ENCODE peak calls at places on chromosomes 16 and 17, in eight cellular contexts. A is effector CD4-positive, alpha-beta T cell; H is NCI-H69; G is kidney glomerular epithelial cell; P is adrenal gland; V is M059J; I is anterior cingulate cortex; Z is lower leg skin. J is an unnamed sample.

GRCh38 chr16:84992700-84993075 is 18.6 kb downstream of the ZDHHC7 start:
- DNase-seq in A (no peak), H (no peak), G (no peak), P (no peak), V (no peak), I (no peak), Z (no peak), J (no peak)

GRCh38 chr17:72346306-72346705 is 225.5 kb downstream of the SOX9 start:
- DNase-seq in A (no peak), H (peak; percentile 67), G (no peak), P (no peak), V (no peak), I (no peak), Z (no peak), J (no peak)

GRCh38 chr16:60318486-60318885 is 1584.4 kb upstream of the GOT2 start:
- DNase-seq in A (no peak), H (no peak), G (no peak), P (no peak), V (peak; percentile 32), I (no peak), Z (no peak), J (no peak)

GRCh38 chr16:65884018-65884417 is 482.5 kb upstream of the CDH5 start:
- DNase-seq in A (no peak), H (no peak), G (no peak), P (no peak), V (peak; percentile 65), I (no peak), Z (no peak), J (no peak)

GRCh38 chr17:3710951-3711383 is 12.7 kb upstream of the HASPIN start:
- DNase-seq in A (peak; percentile 65), H (no peak), G (no peak), P (no peak), V (peak; percentile 68), I (no peak), Z (no peak), J (no peak)

GRCh38 chr17:15306406-15306970 is 34.9 kb downstream of the TEKT3 start:
- DNase-seq in A (no peak), H (no peak), G (no peak), P (no peak), V (no peak), I (no peak), Z (no peak), J (no peak)

GRCh38 chr17:49148171-49148570 is 15.6 kb downstream of the B4GALNT2 start:
- DNase-seq in A (no peak), H (no peak), G (no peak), P (no peak), V (peak; percentile 61), I (no peak), Z (no peak), J (no peak)

GRCh38 chr17:69305177-69305576 is 21.8 kb downstream of the ABCA5 start:
- DNase-seq in A (no peak), H (no peak), G (no peak), P (no peak), V (no peak), I (no peak), Z (no peak), J (no peak)

GRCh38 chr17:8435245-8436168 is at the start of gene NDEL1:
- DNase-seq in A (peak; percentile 100), H (peak; percentile 95), G (peak; percentile 82), P (peak; percentile 99), V (peak; percentile 95), I (peak; percentile 87), Z (peak; percentile 98), J (peak; percentile 99)

GRCh38 chr17:40556884-40557414 is 8.3 kb downstream of the CCR7 start:
- DNase-seq in A (no peak), H (peak; percentile 9), G (no peak), P (peak; percentile 37), V (no peak), I (no peak), Z (no peak), J (peak; percentile 33)

GRCh38 chr16:88883946-88884345 is 17.5 kb upstream of the PABPN1L start:
- DNase-seq in A (no peak), H (no peak), G (no peak), P (no peak), V (no peak), I (no peak), Z (no peak), J (no peak)

GRCh38 chr16:65318138-65318537 is 196.3 kb upstream of the CDH11 start:
- DNase-seq in A (no peak), H (no peak), G (no peak), P (no peak), V (peak; percentile 51), I (no peak), Z (no peak), J (peak; percentile 92)

GRCh38 chr16:2526135-2526534 is 5.1 kb downstream of the CEMP1 start:
- DNase-seq in A (no peak), H (no peak), G (no peak), P (no peak), V (no peak), I (no peak), Z (no peak), J (no peak)

GRCh38 chr16:50305441-50306061 is 39.2 kb downstream of the ADCY7 start:
- DNase-seq in A (no peak), H (no peak), G (no peak), P (no peak), V (no peak), I (no peak), Z (no peak), J (no peak)

GRCh38 chr17:69809331-69809730 is 265.7 kb upstream of the KCNJ16 start:
- DNase-seq in A (no peak), H (no peak), G (peak; percentile 14), P (no peak), V (no peak), I (no peak), Z (no peak), J (no peak)

GRCh38 chr17:40535924-40536717 is 29.2 kb downstream of the CCR7 start:
- DNase-seq in A (no peak), H (no peak), G (no peak), P (peak; percentile 37), V (no peak), I (no peak), Z (no peak), J (no peak)

GRCh38 chr17:42458497-42459255 is at the start of gene ATP6V0A1:
- DNase-seq in A (peak; percentile 76), H (peak; percentile 97), G (peak; percentile 54), P (peak; percentile 97), V (peak; percentile 72), I (peak; percentile 45), Z (peak; percentile 93), J (peak; percentile 99)

GRCh38 chr17:72506773-72507172 is 386.0 kb downstream of the SOX9 start:
- DNase-seq in A (no peak), H (no peak), G (no peak), P (no peak), V (no peak), I (no peak), Z (no peak), J (no peak)

GRCh38 chr17:16304832-16305231 is 48.4 kb downstream of the CENPV start:
- DNase-seq in A (no peak), H (peak; percentile 36), G (no peak), P (no peak), V (peak; percentile 17), I (no peak), Z (no peak), J (peak; percentile 47)

GRCh38 chr16:68235882-68236803 is at the start of gene ESRP2:
- DNase-seq in A (peak; percentile 39), H (peak; percentile 86), G (no peak), P (peak; percentile 65), V (no peak), I (no peak), Z (peak; percentile 74), J (no peak)

GRCh38 chr16:70428178-70428998 is 10.5 kb downstream of the ST3GAL2 start:
- DNase-seq in A (no peak), H (peak; percentile 68), G (peak; percentile 91), P (peak; percentile 100), V (peak; percentile 99), I (no peak), Z (peak; percentile 53), J (peak; percentile 82)

GRCh38 chr16:56910654-56911539 is 21.0 kb upstream of the HERPUD1 start:
- DNase-seq in A (no peak), H (peak; percentile 2), G (peak; percentile 45), P (peak; percentile 54), V (peak; percentile 81), I (no peak), Z (no peak), J (peak; percentile 28)

GRCh38 chr17:13931111-13931526 is 138.2 kb upstream of the COX10 start:
- DNase-seq in A (no peak), H (no peak), G (no peak), P (peak; percentile 44), V (peak; percentile 64), I (no peak), Z (peak; percentile 27), J (no peak)

GRCh38 chr17:47252209-47252608 is 1.4 kb upstream of the ITGB3 start:
- DNase-seq in A (no peak), H (no peak), G (no peak), P (no peak), V (peak; percentile 69), I (no peak), Z (no peak), J (no peak)

GRCh38 chr17:1931759-1932579 is 93.2 kb downstream of the RTN4RL1 start:
- DNase-seq in A (no peak), H (peak; percentile 88), G (peak; percentile 1), P (no peak), V (peak; percentile 33), I (no peak), Z (no peak), J (no peak)

GRCh38 chr17:81285179-81285878 is 9.8 kb downstream of the SLC38A10 start:
- DNase-seq in A (peak; percentile 32), H (no peak), G (no peak), P (peak; percentile 80), V (no peak), I (no peak), Z (peak; percentile 65), J (no peak)

GRCh38 chr17:73899839-73900238 is 255.6 kb upstream of the SDK2 start:
- DNase-seq in A (no peak), H (no peak), G (no peak), P (no peak), V (no peak), I (no peak), Z (no peak), J (peak; percentile 3)

GRCh38 chr16:87344931-87345631 is 27.9 kb upstream of the C16orf95 start:
- DNase-seq in A (peak; percentile 31), H (peak; percentile 53), G (no peak), P (peak; percentile 32), V (no peak), I (no peak), Z (no peak), J (no peak)

GRCh38 chr17:65556014-65556909 is 5.2 kb downstream of the AXIN2 start:
- DNase-seq in A (peak; percentile 93), H (peak; percentile 80), G (peak; percentile 18), P (peak; percentile 81), V (peak; percentile 41), I (no peak), Z (peak; percentile 75), J (peak; percentile 89)

GRCh38 chr17:31462261-31462660 is 70.8 kb downstream of the RAB11FIP4 start:
- DNase-seq in A (no peak), H (no peak), G (no peak), P (no peak), V (no peak), I (no peak), Z (no peak), J (no peak)

GRCh38 chr17:4914009-4914408 is 11.1 kb upstream of the CHRNE start:
- DNase-seq in A (no peak), H (no peak), G (peak; percentile 21), P (no peak), V (peak; percentile 24), I (no peak), Z (no peak), J (no peak)

GRCh38 chr16:70612931-70613330 is 33.4 kb upstream of the IL34 start:
- DNase-seq in A (no peak), H (no peak), G (no peak), P (no peak), V (no peak), I (no peak), Z (no peak), J (no peak)